ENCODE peak calls at places on chromosomes 12 and 14, in eight cellular contexts. K is stimulated activated CD8-positive, alpha-beta memory T cell treated with anti-CD3 and anti-CD28 coated beads, Interleukin-7, amount 100 ng/mL, for 1 hour; X is T-helper 1 cell; M is EL; P is GM19239; D is nephron progenitor cell; R is AG09309; Y is HFF-Myc. L is an unnamed sample.

GRCh38 chr12:104095289-104095688 is 31.0 kb downstream of the HCFC2 start:
- DNase-seq in P (no peak), K (no peak), D (no peak), R (no peak), M (no peak), Y (no peak), X (no peak), L (no peak)

GRCh38 chr14:71354801-71355200 is 447.5 kb downstream of the PCNX1 start:
- DNase-seq in D (no peak), Y (no peak), K (no peak), P (no peak), X (no peak), R (no peak), M (peak; percentile 21), L (no peak)

GRCh38 chr14:34496679-34497513 is 34.9 kb upstream of the SPTSSA start:
- DNase-seq in X (no peak), D (peak; percentile 2), R (peak; percentile 98), K (no peak), P (no peak), Y (peak; percentile 95), M (peak; percentile 98), L (no peak)

GRCh38 chr12:100404769-100405407 is 48.0 kb downstream of the SLC17A8 start:
- DNase-seq in Y (peak; percentile 41), R (peak; percentile 1), D (peak; percentile 72), P (peak; percentile 21), K (no peak), X (no peak), M (peak; percentile 59), L (peak; percentile 32)

GRCh38 chr12:120292661-120293531 is at the start of gene RNU4-1:
- DNase-seq in M (peak; percentile 99), P (no peak), X (peak; percentile 67), D (peak; percentile 69), R (peak; percentile 73), K (peak; percentile 46), Y (peak; percentile 90), L (peak; percentile 56)

GRCh38 chr12:108846320-108846719 is 11.1 kb downstream of the SSH1 start:
- DNase-seq in K (no peak), D (no peak), M (no peak), Y (no peak), P (no peak), X (no peak), R (no peak), L (no peak)

GRCh38 chr12:111451649-111452129 is 46.0 kb downstream of the SH2B3 start:
- DNase-seq in M (peak; percentile 61), X (no peak), D (no peak), R (no peak), Y (no peak), K (no peak), P (no peak), L (peak; percentile 54)

GRCh38 chr12:94550964-94551363 is 91.3 kb upstream of the CEP83 start:
- DNase-seq in M (no peak), X (no peak), D (no peak), K (no peak), R (no peak), P (no peak), Y (no peak), L (no peak)

GRCh38 chr14:93068721-93069120 is 47.0 kb downstream of the ITPK1 start:
- DNase-seq in X (no peak), P (no peak), Y (no peak), D (no peak), M (no peak), K (no peak), R (no peak), L (no peak)

GRCh38 chr12:118290130-118290529 is 82.6 kb downstream of the TAOK3 start:
- DNase-seq in M (no peak), Y (no peak), K (no peak), P (no peak), D (no peak), X (no peak), R (no peak), L (no peak)

GRCh38 chr12:107759410-107759809 is 1.5 kb downstream of the PRDM4 start:
- DNase-seq in D (peak; percentile 8), Y (peak; percentile 83), K (no peak), X (no peak), P (no peak), M (peak; percentile 86), R (peak; percentile 57), L (no peak)

GRCh38 chr14:66944872-66945271 is 244.4 kb upstream of the GARIN2 start:
- DNase-seq in X (no peak), D (peak; percentile 16), P (no peak), R (no peak), Y (peak; percentile 3), M (peak; percentile 28), K (no peak), L (no peak)

GRCh38 chr12:131280426-131280825 is 326.7 kb downstream of the ADGRD1 start:
- DNase-seq in K (no peak), M (no peak), R (no peak), D (no peak), P (no peak), X (peak; percentile 3), Y (no peak), L (no peak)

GRCh38 chr12:116027551-116027821 is 250.0 kb downstream of the MED13L start:
- DNase-seq in X (no peak), K (no peak), P (no peak), R (no peak), Y (no peak), D (no peak), M (no peak), L (no peak)

GRCh38 chr14:39085933-39086332 is 17.1 kb downstream of the SEC23A start:
- DNase-seq in M (peak; percentile 7), K (no peak), X (no peak), Y (no peak), P (no peak), R (no peak), D (no peak), L (no peak)

GRCh38 chr12:78645956-78646355 is 218.6 kb upstream of the SYT1 start:
- DNase-seq in M (peak; percentile 10), Y (peak; percentile 37), D (no peak), P (no peak), R (no peak), K (no peak), X (no peak), L (no peak)

GRCh38 chr12:44389038-44389437 is 487.1 kb downstream of the NELL2 start:
- DNase-seq in P (no peak), K (no peak), M (no peak), Y (no peak), X (no peak), R (no peak), D (no peak), L (no peak)

GRCh38 chr14:104639889-104640548 is 35.4 kb upstream of the TMEM179 start:
- DNase-seq in R (no peak), P (peak; percentile 81), X (no peak), K (no peak), Y (peak; percentile 12), M (peak; percentile 53), D (peak; percentile 85), L (peak; percentile 86)

GRCh38 chr12:7068240-7068993 is 7.9 kb downstream of the C1S start:
- DNase-seq in Y (no peak), X (no peak), R (no peak), K (no peak), M (peak; percentile 34), P (no peak), D (no peak), L (no peak)

L was measured in GM10248.